ENCODE peak calls at places on chromosome 20, in ten cellular contexts. S is brain microvascular endothelial cell; B is anterior cingulate cortex; G is DMS153; E is CD8-positive, alpha-beta memory T cell; T is astrocyte of the hippocampus; K is T47D; C is mesenchymal stem cell; Q is IMR-90; Y is GM20000. M is an unnamed sample.

GRCh38 chr20:63651942-63652191 is 1.4 kb downstream of the STMN3 start:
- DNase-seq in S (no peak), B (no peak), G (no peak), E (no peak), T (peak; percentile 26), K (peak; percentile 47), C (no peak), Q (no peak), Y (peak; percentile 42), M (no peak)

GRCh38 chr20:2917266-2917665 is 44.0 kb downstream of the PTPRA start:
- DNase-seq in S (no peak), B (no peak), G (no peak), E (no peak), T (no peak), K (no peak), C (no peak), Q (no peak), Y (no peak), M (no peak)

GRCh38 chr20:4012631-4013030 is 2.7 kb downstream of the RNF24 start:
- DNase-seq in S (no peak), B (no peak), G (no peak), E (no peak), T (no peak), K (no peak), C (peak; percentile 88), Q (peak; percentile 94), Y (no peak), M (no peak)

GRCh38 chr20:18057106-18057993 is at the start of gene OVOL2:
- DNase-seq in S (no peak), B (no peak), G (peak; percentile 77), E (no peak), T (no peak), K (peak; percentile 94), C (no peak), Q (no peak), Y (peak; percentile 39), M (no peak)

GRCh38 chr20:45318386-45318939 is 10.4 kb upstream of the MATN4 start:
- DNase-seq in S (no peak), B (no peak), G (no peak), E (no peak), T (no peak), K (no peak), C (no peak), Q (no peak), Y (no peak), M (no peak)

GRCh38 chr20:56418385-56418861 is 6.4 kb downstream of the CASS4 start:
- DNase-seq in S (no peak), B (no peak), G (no peak), E (peak; percentile 56), T (no peak), K (no peak), C (peak; percentile 23), Q (no peak), Y (no peak), M (no peak)

GRCh38 chr20:33567949-33568348 is 78.1 kb downstream of the CBFA2T2 start:
- DNase-seq in S (no peak), B (no peak), G (no peak), E (no peak), T (no peak), K (no peak), C (no peak), Q (no peak), Y (no peak), M (no peak)

GRCh38 chr20:38680492-38681118 is 43.7 kb upstream of the SLC32A1 start:
- DNase-seq in S (peak; percentile 17), B (no peak), G (no peak), E (peak; percentile 13), T (peak; percentile 72), K (peak; percentile 81), C (peak; percentile 51), Q (peak; percentile 28), Y (peak; percentile 39), M (no peak)

GRCh38 chr20:63020681-63021080 is 13.9 kb upstream of the BHLHE23 start:
- DNase-seq in S (no peak), B (no peak), G (no peak), E (no peak), T (no peak), K (no peak), C (no peak), Q (no peak), Y (no peak), M (no peak)

GRCh38 chr20:58839991-58840747 is 10.5 kb downstream of the GNAS-AS1 start:
- DNase-seq in S (no peak), B (no peak), G (no peak), E (no peak), T (no peak), K (peak; percentile 45), C (no peak), Q (no peak), Y (no peak), M (no peak)

GRCh38 chr20:45337367-45338120 is 10.7 kb downstream of the SDC4 start:
- DNase-seq in S (peak; percentile 91), B (no peak), G (no peak), E (no peak), T (peak; percentile 97), K (peak; percentile 74), C (peak; percentile 89), Q (peak; percentile 94), Y (no peak), M (no peak)

GRCh38 chr20:58891686-58892125 is 39.2 kb downstream of the GNAS start:
- DNase-seq in S (no peak), B (no peak), G (peak; percentile 10), E (no peak), T (no peak), K (peak; percentile 56), C (peak; percentile 60), Q (no peak), Y (peak; percentile 60), M (peak; percentile 64)

M was measured in germinal center.